ENCODE peak calls at places on chromosomes 3 and 15, in six cellular contexts. V is hepatocyte, Y is GM12865, L is Calu3, E is cardiac muscle cell, Q is neural progenitor cell. W is an unnamed sample.
A peak's percentile ranks its signal among the peaks of the same experiment; 100 is the strongest.

GRCh38 chr3:66574091-66574490 is 73.3 kb upstream of the LRIG1 start:
- DNase-seq in V (no peak), Y (no peak), L (no peak), E (no peak), Q (no peak), W (no peak)

GRCh38 chr3:37737134-37737533 is 124.5 kb upstream of the CTDSPL start:
- DNase-seq in V (no peak), Y (no peak), L (no peak), E (peak; percentile 53), Q (no peak), W (no peak)

GRCh38 chr3:76514836-76515235 is 525.1 kb upstream of the ROBO2 start:
- DNase-seq in V (no peak), Y (no peak), L (no peak), E (no peak), Q (no peak), W (no peak)

GRCh38 chr15:39172380-39173281 is 408.2 kb upstream of the THBS1 start:
- DNase-seq in V (peak; percentile 39), Y (peak; percentile 66), L (peak; percentile 57), E (peak; percentile 19), Q (peak; percentile 12), W (no peak)

GRCh38 chr15:31574761-31575160 is 248.1 kb downstream of the KLF13 start:
- DNase-seq in V (no peak), Y (no peak), L (no peak), E (peak; percentile 39), Q (peak; percentile 60), W (no peak)

GRCh38 chr3:149462653-149463052 is 11.8 kb upstream of the TM4SF4 start:
- DNase-seq in V (no peak), Y (no peak), L (no peak), E (no peak), Q (no peak), W (no peak)

GRCh38 chr3:127151992-127152391 is 40.9 kb upstream of the PRR23E start:
- DNase-seq in V (no peak), Y (no peak), L (no peak), E (no peak), Q (no peak), W (no peak)

GRCh38 chr3:188468672-188469071 is 314.7 kb downstream of the LPP start:
- DNase-seq in V (no peak), Y (no peak), L (no peak), E (no peak), Q (no peak), W (peak; percentile 77)

GRCh38 chr3:55183259-55183658 is 255.4 kb upstream of the LRTM1 start:
- DNase-seq in V (no peak), Y (no peak), L (no peak), E (no peak), Q (no peak), W (no peak)

GRCh38 chr3:138944136-138944658 is 2.7 kb downstream of the FOXL2 start:
- DNase-seq in V (no peak), Y (no peak), L (no peak), E (no peak), Q (peak; percentile 58), W (no peak)

GRCh38 chr3:39809995-39810595 is 686 bp downstream of the MYRIP start:
- DNase-seq in V (peak; percentile 8), Y (no peak), L (peak; percentile 6), E (peak; percentile 6), Q (peak; percentile 37), W (no peak)

GRCh38 chr15:101502572-101503295 is 13.2 kb upstream of the PCSK6 start:
- DNase-seq in V (no peak), Y (no peak), L (no peak), E (no peak), Q (peak; percentile 57), W (no peak)

GRCh38 chr3:46960081-46960701 is 16.4 kb downstream of the CCDC12 start:
- DNase-seq in V (peak; percentile 68), Y (peak; percentile 49), L (peak; percentile 54), E (no peak), Q (peak; percentile 47), W (no peak)

GRCh38 chr15:75720787-75721461 is 8.3 kb upstream of the CSPG4 start:
- DNase-seq in V (peak; percentile 61), Y (peak; percentile 57), L (peak; percentile 93), E (peak; percentile 64), Q (peak; percentile 74), W (no peak)

GRCh38 chr3:174462908-174463307 is 396.2 kb upstream of the NAALADL2 start:
- DNase-seq in V (no peak), Y (no peak), L (no peak), E (no peak), Q (no peak), W (no peak)

DNA sequence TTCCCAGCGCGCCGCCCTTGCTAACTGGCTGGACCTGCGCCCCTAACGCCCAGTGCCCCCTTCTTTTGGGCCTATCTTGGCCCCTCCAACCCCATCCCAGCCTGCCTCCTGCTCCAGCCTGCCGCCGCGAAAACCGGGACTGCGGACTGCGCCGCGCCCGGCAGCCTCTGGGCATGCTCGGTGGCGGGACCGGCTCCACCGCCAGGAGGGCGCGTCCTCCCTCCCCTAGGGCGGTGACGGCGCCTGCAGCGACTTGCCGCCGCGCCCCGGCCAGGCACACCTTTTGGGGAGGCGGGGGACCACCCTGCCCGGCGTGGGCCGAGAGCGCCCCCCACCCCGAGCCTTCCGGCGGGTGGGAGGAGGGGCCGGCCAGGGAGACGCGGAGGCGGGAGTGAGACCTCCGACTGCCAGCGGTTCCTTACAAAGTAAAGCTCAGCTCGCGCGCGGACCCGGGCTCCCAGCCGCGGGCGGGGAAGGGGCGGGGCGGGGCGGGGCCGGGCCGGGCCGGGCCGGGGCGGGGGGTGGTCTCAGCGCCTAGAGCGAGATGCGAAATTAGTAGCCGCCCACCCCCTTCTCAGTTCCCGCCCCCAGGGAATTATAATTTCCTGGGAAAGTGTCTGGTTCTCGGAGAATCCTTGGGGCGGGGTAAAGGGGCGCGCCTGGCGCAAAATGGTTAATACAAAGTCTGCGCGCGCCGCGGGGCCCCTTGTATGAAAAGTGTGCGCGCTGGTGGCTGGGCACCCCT is 225.0 kb upstream of the IL12A start:
- DNase-seq in V (peak; percentile 88), Y (peak; percentile 63), L (peak; percentile 95), E (peak; percentile 91), Q (peak; percentile 89), W (peak; percentile 29)
- TF ChIP-seq CTCF in V (no peak), Y (no peak), L (peak; percentile 50), E (peak; percentile 15), Q (peak; percentile 35), W (peak; percentile 76)

DNA sequence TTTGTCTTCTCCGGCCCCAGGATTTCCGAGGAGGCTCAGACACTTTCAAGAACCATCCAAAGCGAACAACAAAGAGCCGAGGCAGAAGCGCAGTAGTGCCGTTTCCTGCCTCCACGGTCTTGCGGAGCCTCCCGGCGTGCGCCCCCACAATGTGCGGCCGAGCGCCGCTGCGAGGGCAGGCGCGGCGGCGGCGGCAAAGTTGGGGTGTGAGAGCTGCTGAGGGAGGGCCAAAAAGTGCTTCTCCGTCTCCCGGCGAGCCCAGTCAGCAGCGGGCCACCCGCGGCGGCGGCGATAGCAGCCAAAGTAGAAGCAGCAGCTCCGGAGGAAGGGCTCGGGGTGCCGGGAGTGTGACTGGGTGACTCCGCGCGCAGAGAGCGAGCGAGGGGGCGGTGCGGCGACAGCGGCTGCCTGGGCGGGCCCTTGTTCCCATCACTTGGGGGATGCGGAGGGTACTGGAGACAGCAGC is 749.1 kb downstream of the ROBO1 start:
- DNase-seq in V (peak; percentile 70), Y (peak; percentile 53), L (peak; percentile 67), E (peak; percentile 72), Q (peak; percentile 77), W (no peak)
- TF ChIP-seq CTCF in V (peak; percentile 25), Y (no peak), L (no peak), E (peak; percentile 31), Q (no peak), W (no peak)

GRCh38 chr3:143135150-143135549 is 15.6 kb downstream of the CHST2 start:
- DNase-seq in V (peak; percentile 26), Y (peak; percentile 38), L (peak; percentile 59), E (no peak), Q (no peak), W (no peak)
- TF ChIP-seq CTCF in V (no peak), Y (no peak), L (no peak), E (peak; percentile 32), Q (no peak), W (no peak)

DNA sequence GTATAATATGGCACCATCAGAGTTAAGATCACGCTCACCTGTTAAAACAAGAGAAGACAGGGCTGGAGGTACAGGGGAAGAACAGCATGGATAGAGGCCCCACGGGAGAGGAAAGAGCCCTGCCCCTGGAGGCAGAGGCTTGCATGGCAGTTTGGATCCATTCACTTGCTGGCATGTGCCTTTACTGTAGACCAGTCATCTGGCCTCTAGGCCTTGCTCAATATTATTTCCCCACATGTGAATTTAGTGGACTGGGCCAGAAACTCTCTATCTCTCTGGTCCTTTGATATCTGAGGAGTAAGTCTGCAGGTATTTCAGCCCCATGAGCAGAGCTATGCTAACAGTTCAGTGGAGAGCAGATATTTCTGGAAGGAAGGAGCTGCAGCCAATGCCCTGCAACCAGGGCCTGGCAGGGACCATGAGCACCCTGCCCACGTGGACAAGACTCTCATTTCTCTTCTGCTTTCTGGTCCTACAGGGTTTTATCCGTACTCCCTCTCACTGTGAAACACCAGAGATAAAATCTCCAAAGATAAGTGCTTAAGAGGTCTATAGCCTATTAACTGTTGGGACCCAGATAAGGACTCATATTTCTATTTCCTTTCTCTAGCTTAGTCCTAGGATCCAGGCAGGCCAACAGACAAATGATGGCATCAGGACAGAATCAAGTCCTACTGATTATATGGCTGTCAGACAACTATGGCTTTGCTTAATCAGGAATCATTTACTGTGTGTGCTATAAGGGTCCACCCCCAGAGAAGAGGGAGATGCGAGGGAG is 65.0 kb downstream of the CLDN11 start:
- DNase-seq in V (no peak), Y (no peak), L (peak; percentile 20), E (no peak), Q (no peak), W (no peak)
- TF ChIP-seq CTCF in V (no peak), Y (peak; percentile 38), L (peak; percentile 37), E (peak; percentile 23), Q (peak; percentile 32), W (no peak)

DNA sequence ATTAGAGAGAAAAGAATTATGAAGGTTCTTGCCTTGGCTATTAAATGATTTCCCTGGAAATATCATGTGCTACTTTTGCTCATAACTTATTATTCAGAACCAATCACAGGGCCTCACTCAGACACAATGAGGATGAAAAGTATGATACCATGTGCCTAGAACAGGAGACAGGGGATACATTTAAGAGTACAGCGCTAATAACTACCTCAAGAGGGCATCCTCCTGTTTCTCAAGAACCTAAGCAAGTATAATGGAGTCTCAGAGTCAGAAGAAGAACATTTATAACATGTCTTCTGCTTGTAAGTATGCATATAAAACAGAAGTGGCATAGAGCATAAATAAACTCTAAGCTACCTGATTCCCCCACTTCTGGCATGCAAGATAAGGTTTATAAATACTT is 125.4 kb upstream of the MME start:
- DNase-seq in V (peak; percentile 48), Y (peak; percentile 12), L (no peak), E (peak; percentile 15), Q (peak; percentile 32), W (no peak)
- TF ChIP-seq CTCF in V (peak; percentile 55), Y (peak; percentile 9), L (peak; percentile 37), E (peak; percentile 59), Q (peak; percentile 60), W (no peak)

GRCh38 chr3:196739671-196740475 is at the start of gene PAK2:
- DNase-seq in V (peak; percentile 94), Y (peak; percentile 94), L (peak; percentile 92), E (peak; percentile 88), Q (peak; percentile 94), W (peak; percentile 84)
- TF ChIP-seq CTCF in V (no peak), Y (no peak), L (no peak), E (no peak), Q (peak; percentile 3), W (peak; percentile 24)

DNA sequence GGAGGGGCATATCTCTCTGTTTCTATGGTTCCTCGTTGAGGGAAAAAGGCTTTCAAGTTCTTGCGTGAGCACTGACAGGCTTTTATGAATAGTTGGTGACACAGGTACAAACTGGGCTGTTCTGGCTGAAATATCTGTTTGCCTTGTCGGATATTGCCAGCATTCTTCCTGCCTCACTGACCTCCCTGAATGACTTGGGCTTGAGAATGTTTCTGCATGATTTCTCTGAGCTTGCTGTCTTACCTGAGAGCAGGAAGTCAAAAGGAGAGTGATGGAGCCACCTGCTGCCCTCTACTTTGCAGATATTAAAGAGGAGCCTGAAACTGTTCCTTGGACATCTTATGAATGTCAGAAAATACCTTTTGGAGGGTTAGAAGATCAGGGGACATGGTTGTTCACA is 4.8 kb downstream of the GCNT3 start:
- DNase-seq in V (peak; percentile 43), Y (no peak), L (peak; percentile 50), E (no peak), Q (no peak), W (no peak)
- TF ChIP-seq CTCF in V (peak; percentile 32), Y (no peak), L (peak; percentile 31), E (no peak), Q (no peak), W (no peak)

W was measured in tibial nerve.